ENCODE peak calls at places on chromosomes 3 and 15, in eight cellular contexts. One of them, this sample, is unnamed. For H3K27me3, the result is how much of the 10 kb centered on the place peaks cover.

GRCh38 chr3:31196881-31197364 is 302.5 kb upstream of the GADL1 start:
- DNase-seq in CD8-positive, alpha-beta T cell: no peak
- DNase-seq in ovary: peak
- DNase-seq in IMR-90: peak
- DNase-seq in lower lobe of right lung: no peak
- DNase-seq in spleen: no peak
- DNase-seq in breast epithelium: peak
- DNase-seq in BE2C: no peak
- DNase-seq in this sample: no peak

GRCh38 chr15:81024891-81025290 is 24.2 kb downstream of the TLNRD1 start:
- DNase-seq in CD8-positive, alpha-beta T cell: no peak
- DNase-seq in ovary: no peak
- DNase-seq in IMR-90: no peak
- DNase-seq in lower lobe of right lung: no peak
- DNase-seq in spleen: no peak
- DNase-seq in breast epithelium: no peak
- DNase-seq in BE2C: no peak
- DNase-seq in this sample: no peak

GRCh38 chr3:40464339-40465110 is 7.4 kb downstream of the RPL14 start:
- DNase-seq in CD8-positive, alpha-beta T cell: no peak
- DNase-seq in ovary: no peak
- DNase-seq in IMR-90: no peak
- DNase-seq in lower lobe of right lung: no peak
- DNase-seq in spleen: no peak
- DNase-seq in breast epithelium: no peak
- DNase-seq in BE2C: no peak
- DNase-seq in this sample: no peak

GRCh38 chr15:40342421-40343313 is 1.9 kb upstream of the CCDC9B start:
- DNase-seq in CD8-positive, alpha-beta T cell: no peak
- DNase-seq in ovary: no peak
- DNase-seq in IMR-90: peak
- DNase-seq in lower lobe of right lung: no peak
- DNase-seq in spleen: no peak
- DNase-seq in breast epithelium: no peak
- DNase-seq in BE2C: no peak
- DNase-seq in this sample: no peak

GRCh38 chr15:78131295-78132021 is at the start of gene CIB2:
- DNase-seq in CD8-positive, alpha-beta T cell: peak
- DNase-seq in ovary: peak
- DNase-seq in IMR-90: peak
- DNase-seq in lower lobe of right lung: peak
- DNase-seq in spleen: peak
- DNase-seq in breast epithelium: peak
- DNase-seq in BE2C: peak
- DNase-seq in this sample: peak

GRCh38 chr3:4139462-4140140 is 163.6 kb upstream of the SETMAR start:
- DNase-seq in CD8-positive, alpha-beta T cell: no peak
- DNase-seq in ovary: no peak
- DNase-seq in IMR-90: no peak
- DNase-seq in lower lobe of right lung: no peak
- DNase-seq in spleen: no peak
- DNase-seq in breast epithelium: no peak
- DNase-seq in BE2C: no peak
- DNase-seq in this sample: no peak

GRCh38 chr3:50326182-50326541 is 1.9 kb downstream of the TUSC2 start:
- DNase-seq in CD8-positive, alpha-beta T cell: no peak
- DNase-seq in ovary: no peak
- DNase-seq in IMR-90: no peak
- DNase-seq in lower lobe of right lung: no peak
- DNase-seq in spleen: peak
- DNase-seq in breast epithelium: no peak
- DNase-seq in BE2C: no peak
- DNase-seq in this sample: no peak

GRCh38 chr3:1269808-1270207 is 177.0 kb downstream of the CNTN6 start:
- DNase-seq in CD8-positive, alpha-beta T cell: no peak
- DNase-seq in ovary: no peak
- DNase-seq in IMR-90: no peak
- DNase-seq in lower lobe of right lung: no peak
- DNase-seq in spleen: no peak
- DNase-seq in breast epithelium: no peak
- DNase-seq in BE2C: no peak
- DNase-seq in this sample: no peak

GRCh38 chr3:31562525-31562924 is 29.8 kb downstream of the STT3B start:
- DNase-seq in CD8-positive, alpha-beta T cell: peak
- DNase-seq in ovary: no peak
- DNase-seq in IMR-90: no peak
- DNase-seq in lower lobe of right lung: peak
- DNase-seq in spleen: peak
- DNase-seq in breast epithelium: no peak
- DNase-seq in BE2C: no peak
- DNase-seq in this sample: peak

GRCh38 chr3:25335429-25335828 is 92.6 kb upstream of the RARB start:
- DNase-seq in CD8-positive, alpha-beta T cell: no peak
- DNase-seq in ovary: no peak
- DNase-seq in IMR-90: no peak
- DNase-seq in lower lobe of right lung: no peak
- DNase-seq in spleen: no peak
- DNase-seq in breast epithelium: no peak
- DNase-seq in BE2C: no peak
- DNase-seq in this sample: no peak

GRCh38 chr15:77909131-77909940 is 168.2 kb downstream of the TBC1D2B start:
- DNase-seq in CD8-positive, alpha-beta T cell: no peak
- DNase-seq in ovary: no peak
- DNase-seq in IMR-90: no peak
- DNase-seq in lower lobe of right lung: no peak
- DNase-seq in spleen: peak
- DNase-seq in breast epithelium: no peak
- DNase-seq in BE2C: peak
- DNase-seq in this sample: no peak

GRCh38 chr3:171994646-171995441 is 44.5 kb upstream of the FNDC3B start:
- DNase-seq in CD8-positive, alpha-beta T cell: no peak
- DNase-seq in ovary: no peak
- DNase-seq in IMR-90: peak
- DNase-seq in lower lobe of right lung: no peak
- DNase-seq in spleen: no peak
- DNase-seq in breast epithelium: no peak
- DNase-seq in BE2C: no peak
- DNase-seq in this sample: no peak

GRCh38 chr3:86867990-86868389 is 123.0 kb downstream of the VGLL3 start:
- DNase-seq in CD8-positive, alpha-beta T cell: no peak
- DNase-seq in ovary: no peak
- DNase-seq in IMR-90: peak
- DNase-seq in lower lobe of right lung: no peak
- DNase-seq in spleen: no peak
- DNase-seq in breast epithelium: no peak
- DNase-seq in BE2C: no peak
- DNase-seq in this sample: no peak

GRCh38 chr15:42136513-42136912 is 19.9 kb downstream of the PLA2G4F start:
- DNase-seq in CD8-positive, alpha-beta T cell: no peak
- DNase-seq in ovary: no peak
- DNase-seq in IMR-90: no peak
- DNase-seq in lower lobe of right lung: no peak
- DNase-seq in spleen: no peak
- DNase-seq in breast epithelium: no peak
- DNase-seq in BE2C: no peak
- DNase-seq in this sample: no peak

GRCh38 chr15:80152896-80153876 is at the start of gene FAH:
- DNase-seq in CD8-positive, alpha-beta T cell: peak
- DNase-seq in ovary: peak
- DNase-seq in IMR-90: peak
- DNase-seq in lower lobe of right lung: no peak
- DNase-seq in spleen: peak
- DNase-seq in breast epithelium: no peak
- DNase-seq in BE2C: no peak
- DNase-seq in this sample: peak

DNA sequence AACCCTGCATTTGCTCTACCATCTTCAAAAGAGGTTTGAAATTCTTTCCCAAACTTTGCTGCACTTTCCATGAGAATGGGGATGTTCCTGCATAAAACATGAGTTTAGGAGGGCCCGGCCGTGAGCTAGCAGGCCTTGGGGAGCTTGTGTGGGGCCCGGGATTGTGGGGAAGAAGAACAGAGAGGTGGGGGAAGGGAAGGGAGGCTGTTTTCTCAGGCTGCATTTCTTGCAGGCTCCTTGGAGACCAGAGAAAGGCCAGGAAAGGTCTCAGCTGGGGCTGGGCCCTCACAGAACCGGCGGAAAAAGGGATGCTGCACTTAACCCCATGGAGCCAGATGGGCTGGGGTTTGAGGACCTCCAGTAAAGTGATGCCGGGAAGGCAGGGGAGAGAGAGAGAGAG is 40.8 kb downstream of the SEMA5B start:
- DNase-seq in CD8-positive, alpha-beta T cell: no peak
- DNase-seq in ovary: no peak
- DNase-seq in IMR-90: no peak
- DNase-seq in lower lobe of right lung: no peak
- DNase-seq in spleen: no peak
- DNase-seq in breast epithelium: no peak
- DNase-seq in BE2C: no peak
- DNase-seq in this sample: no peak
- H3K27me3 ChIP-seq in CD8-positive, alpha-beta T cell: under half
- H3K27me3 ChIP-seq in ovary: under half
- H3K27me3 ChIP-seq in IMR-90: half or more
- H3K27me3 ChIP-seq in lower lobe of right lung: under half
- H3K27me3 ChIP-seq in spleen: under half
- H3K27me3 ChIP-seq in breast epithelium: under half
- H3K27me3 ChIP-seq in BE2C: under half
- H3K27me3 ChIP-seq in this sample: under half

DNA sequence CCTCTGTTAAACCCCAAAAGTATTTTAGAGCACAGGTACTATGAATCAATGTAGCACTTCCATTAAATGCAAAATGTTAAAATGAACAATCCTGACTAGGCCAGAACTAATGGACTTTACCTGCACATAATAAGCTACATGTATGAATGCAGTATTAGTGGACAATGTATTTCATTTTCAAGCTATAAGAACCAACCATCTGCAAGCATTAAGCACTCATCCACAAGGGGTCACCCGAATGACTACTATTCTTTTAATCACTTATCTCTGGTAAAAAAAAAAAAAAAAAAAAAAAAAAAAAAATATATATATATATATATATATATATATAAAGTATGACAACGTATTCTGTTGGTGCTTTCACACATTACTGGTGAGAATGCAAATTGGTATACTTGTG is 7.2 kb downstream of the HERC1 start:
- DNase-seq in CD8-positive, alpha-beta T cell: no peak
- DNase-seq in ovary: no peak
- DNase-seq in IMR-90: peak
- DNase-seq in lower lobe of right lung: no peak
- DNase-seq in spleen: no peak
- DNase-seq in breast epithelium: no peak
- DNase-seq in BE2C: no peak
- DNase-seq in this sample: no peak
- TF ChIP-seq CTCF in CD8-positive, alpha-beta T cell: no peak
- TF ChIP-seq CTCF in ovary: no peak
- TF ChIP-seq CTCF in IMR-90: peak
- TF ChIP-seq CTCF in lower lobe of right lung: peak
- TF ChIP-seq CTCF in spleen: peak
- TF ChIP-seq CTCF in breast epithelium: no peak
- TF ChIP-seq CTCF in BE2C: peak
- TF ChIP-seq CTCF in this sample: peak

GRCh38 chr15:51267047-51267713 is 71.2 kb downstream of the CYP19A1 start:
- DNase-seq in CD8-positive, alpha-beta T cell: no peak
- DNase-seq in ovary: no peak
- DNase-seq in IMR-90: no peak
- DNase-seq in lower lobe of right lung: no peak
- DNase-seq in spleen: no peak
- DNase-seq in breast epithelium: no peak
- DNase-seq in BE2C: peak
- DNase-seq in this sample: no peak

GRCh38 chr15:51267714-51268105 is 70.7 kb downstream of the CYP19A1 start:
- DNase-seq in CD8-positive, alpha-beta T cell: no peak
- DNase-seq in ovary: no peak
- DNase-seq in IMR-90: no peak
- DNase-seq in lower lobe of right lung: peak
- DNase-seq in spleen: no peak
- DNase-seq in breast epithelium: no peak
- DNase-seq in BE2C: peak
- DNase-seq in this sample: no peak

GRCh38 chr15:51270706-51271105 is 67.7 kb downstream of the CYP19A1 start:
- DNase-seq in CD8-positive, alpha-beta T cell: no peak
- DNase-seq in ovary: no peak
- DNase-seq in IMR-90: no peak
- DNase-seq in lower lobe of right lung: no peak
- DNase-seq in spleen: no peak
- DNase-seq in breast epithelium: no peak
- DNase-seq in BE2C: no peak
- DNase-seq in this sample: no peak

GRCh38 chr15:51266548-51266947 is 71.8 kb downstream of the CYP19A1 start:
- DNase-seq in CD8-positive, alpha-beta T cell: no peak
- DNase-seq in ovary: no peak
- DNase-seq in IMR-90: no peak
- DNase-seq in lower lobe of right lung: no peak
- DNase-seq in spleen: no peak
- DNase-seq in breast epithelium: no peak
- DNase-seq in BE2C: no peak
- DNase-seq in this sample: no peak

GRCh38 chr15:51269496-51269895 is 68.9 kb downstream of the CYP19A1 start:
- DNase-seq in CD8-positive, alpha-beta T cell: no peak
- DNase-seq in ovary: no peak
- DNase-seq in IMR-90: no peak
- DNase-seq in lower lobe of right lung: no peak
- DNase-seq in spleen: no peak
- DNase-seq in breast epithelium: no peak
- DNase-seq in BE2C: no peak
- DNase-seq in this sample: no peak
- H3K27me3 ChIP-seq in CD8-positive, alpha-beta T cell: under half
- H3K27me3 ChIP-seq in ovary: under half
- H3K27me3 ChIP-seq in IMR-90: half or more
- H3K27me3 ChIP-seq in lower lobe of right lung: under half
- H3K27me3 ChIP-seq in spleen: half or more
- H3K27me3 ChIP-seq in breast epithelium: under half
- H3K27me3 ChIP-seq in BE2C: under half
- H3K27me3 ChIP-seq in this sample: under half

GRCh38 chr15:87032291-87032690 is 952.6 kb downstream of the AGBL1 start:
- DNase-seq in CD8-positive, alpha-beta T cell: no peak
- DNase-seq in ovary: no peak
- DNase-seq in IMR-90: no peak
- DNase-seq in lower lobe of right lung: no peak
- DNase-seq in spleen: no peak
- DNase-seq in breast epithelium: no peak
- DNase-seq in BE2C: no peak
- DNase-seq in this sample: no peak

GRCh38 chr15:87038404-87038803 is 958.7 kb downstream of the AGBL1 start:
- DNase-seq in CD8-positive, alpha-beta T cell: no peak
- DNase-seq in ovary: no peak
- DNase-seq in IMR-90: no peak
- DNase-seq in lower lobe of right lung: no peak
- DNase-seq in spleen: no peak
- DNase-seq in breast epithelium: no peak
- DNase-seq in BE2C: no peak
- DNase-seq in this sample: no peak

GRCh38 chr15:87034886-87035285 is 955.2 kb downstream of the AGBL1 start:
- DNase-seq in CD8-positive, alpha-beta T cell: no peak
- DNase-seq in ovary: no peak
- DNase-seq in IMR-90: no peak
- DNase-seq in lower lobe of right lung: no peak
- DNase-seq in spleen: no peak
- DNase-seq in breast epithelium: no peak
- DNase-seq in BE2C: no peak
- DNase-seq in this sample: no peak

GRCh38 chr15:87031545-87032230 is 952.0 kb downstream of the AGBL1 start:
- DNase-seq in CD8-positive, alpha-beta T cell: no peak
- DNase-seq in ovary: no peak
- DNase-seq in IMR-90: no peak
- DNase-seq in lower lobe of right lung: no peak
- DNase-seq in spleen: no peak
- DNase-seq in breast epithelium: no peak
- DNase-seq in BE2C: no peak
- DNase-seq in this sample: no peak

GRCh38 chr15:87033056-87033455 is 953.4 kb downstream of the AGBL1 start:
- DNase-seq in CD8-positive, alpha-beta T cell: no peak
- DNase-seq in ovary: no peak
- DNase-seq in IMR-90: no peak
- DNase-seq in lower lobe of right lung: no peak
- DNase-seq in spleen: no peak
- DNase-seq in breast epithelium: no peak
- DNase-seq in BE2C: peak
- DNase-seq in this sample: no peak
- TF ChIP-seq CTCF in CD8-positive, alpha-beta T cell: no peak
- TF ChIP-seq CTCF in ovary: no peak
- TF ChIP-seq CTCF in IMR-90: peak
- TF ChIP-seq CTCF in lower lobe of right lung: no peak
- TF ChIP-seq CTCF in spleen: no peak
- TF ChIP-seq CTCF in breast epithelium: no peak
- TF ChIP-seq CTCF in BE2C: peak
- TF ChIP-seq CTCF in this sample: no peak

This sample was measured in CD4-positive, alpha-beta T cell.